ENCODE peak calls at places on chromosomes 7 and 10, in ten cellular contexts. X is IMR-90, H is epithelial cell of esophagus, S is breast epithelium, F is NB4, I is thyroid gland, E is glutamatergic neuron, K is RWPE1, U is ovary, L is Calu3. G is an unnamed sample.

GRCh38 chr7:132292803-132293202 is 283.5 kb downstream of the PLXNA4 start:
- DNase-seq in X (no peak), H (no peak), S (no peak), F (no peak), I (no peak), E (no peak), K (no peak), U (no peak), L (peak), G (no peak)

GRCh38 chr10:92572362-92573090 is 1.4 kb downstream of the IDE start:
- DNase-seq in X (no peak), H (no peak), S (no peak), F (peak), I (no peak), E (no peak), K (no peak), U (no peak), L (no peak), G (no peak)

GRCh38 chr10:47081264-47081663 is 170.0 kb downstream of the PTPN20 start:
- DNase-seq in X (no peak), H (no peak), S (no peak), F (no peak), I (no peak), E (no peak), K (no peak), U (no peak), L (no peak), G (no peak)

GRCh38 chr7:127154101-127154500 is 98.6 kb downstream of the GRM8 start:
- DNase-seq in X (no peak), H (no peak), S (no peak), F (no peak), I (no peak), E (no peak), K (no peak), U (no peak), L (no peak), G (no peak)

GRCh38 chr7:22114440-22114981 is 168.8 kb upstream of the CDCA7L start:
- DNase-seq in X (no peak), H (no peak), S (no peak), F (no peak), I (no peak), E (no peak), K (no peak), U (no peak), L (no peak), G (no peak)

GRCh38 chr7:32879460-32879859 is 12.1 kb downstream of the KBTBD2 start:
- DNase-seq in X (no peak), H (peak), S (no peak), F (peak), I (no peak), E (no peak), K (no peak), U (no peak), L (no peak), G (no peak)

GRCh38 chr10:29618341-29619171 is 16.2 kb downstream of the SVIL start:
- DNase-seq in X (peak), H (peak), S (peak), F (no peak), I (peak), E (no peak), K (no peak), U (no peak), L (peak), G (no peak)

GRCh38 chr10:86366033-86366901 is at the start of gene GRID1:
- DNase-seq in X (no peak), H (peak), S (no peak), F (peak), I (peak), E (peak), K (no peak), U (peak), L (peak), G (no peak)

GRCh38 chr7:75739796-75740672 is 1.3 kb upstream of the HIP1 start:
- DNase-seq in X (peak), H (no peak), S (no peak), F (no peak), I (no peak), E (no peak), K (no peak), U (peak), L (no peak), G (no peak)

GRCh38 chr10:86341361-86341811 is 25.2 kb downstream of the GRID1 start:
- DNase-seq in X (no peak), H (no peak), S (no peak), F (peak), I (no peak), E (peak), K (no peak), U (peak), L (no peak), G (no peak)

GRCh38 chr10:85600744-85601081 is 765.9 kb downstream of the GRID1 start:
- DNase-seq in X (no peak), H (no peak), S (no peak), F (no peak), I (no peak), E (no peak), K (no peak), U (no peak), L (no peak), G (no peak)

GRCh38 chr10:15605740-15606369 is 113.9 kb downstream of the ITGA8 start:
- DNase-seq in X (no peak), H (no peak), S (no peak), F (no peak), I (no peak), E (no peak), K (no peak), U (no peak), L (no peak), G (no peak)

GRCh38 chr10:77774940-77775391 is 137.4 kb upstream of the KCNMA1 start:
- DNase-seq in X (peak), H (no peak), S (peak), F (no peak), I (no peak), E (no peak), K (no peak), U (no peak), L (no peak), G (no peak)

GRCh38 chr10:71766717-71767419 is 6.5 kb downstream of the VSIR start:
- DNase-seq in X (peak), H (peak), S (peak), F (peak), I (no peak), E (no peak), K (peak), U (peak), L (peak), G (no peak)

GRCh38 chr7:101900103-101900502 is 82.7 kb downstream of the CUX1 start:
- DNase-seq in X (no peak), H (peak), S (no peak), F (no peak), I (peak), E (no peak), K (peak), U (no peak), L (no peak), G (no peak)

GRCh38 chr7:128911441-128912031 is 1.0 kb upstream of the KCP start:
- DNase-seq in X (no peak), H (no peak), S (no peak), F (peak), I (no peak), E (no peak), K (no peak), U (no peak), L (no peak), G (no peak)

GRCh38 chr7:74709880-74710671 is 52.6 kb downstream of the GTF2I start:
- DNase-seq in X (peak), H (no peak), S (no peak), F (peak), I (no peak), E (no peak), K (no peak), U (no peak), L (no peak), G (no peak)

GRCh38 chr7:49885593-49886285 is 112.3 kb downstream of the VWC2 start:
- DNase-seq in X (no peak), H (no peak), S (no peak), F (no peak), I (no peak), E (no peak), K (no peak), U (no peak), L (peak), G (no peak)

GRCh38 chr7:34457329-34457728 is 200.7 kb upstream of the NPSR1 start:
- DNase-seq in X (no peak), H (no peak), S (no peak), F (no peak), I (no peak), E (no peak), K (no peak), U (no peak), L (no peak), G (no peak)

GRCh38 chr7:155263522-155264197 is 34.0 kb upstream of the INSIG1 start:
- DNase-seq in X (no peak), H (no peak), S (no peak), F (peak), I (no peak), E (no peak), K (no peak), U (no peak), L (no peak), G (no peak)

GRCh38 chr7:123935436-123936381 is 10.7 kb downstream of the SPAM1 start:
- DNase-seq in X (no peak), H (no peak), S (no peak), F (no peak), I (no peak), E (no peak), K (no peak), U (no peak), L (no peak), G (no peak)

GRCh38 chr7:156096806-156097538 is 284.7 kb upstream of the SHH start:
- DNase-seq in X (no peak), H (no peak), S (no peak), F (no peak), I (no peak), E (no peak), K (no peak), U (no peak), L (no peak), G (no peak)

GRCh38 chr10:90965720-90966119 is 44.8 kb upstream of the ANKRD1 start:
- DNase-seq in X (no peak), H (no peak), S (no peak), F (no peak), I (no peak), E (no peak), K (no peak), U (no peak), L (no peak), G (no peak)

GRCh38 chr10:94630017-94630688 is 53.4 kb upstream of the CYP2C18 start:
- DNase-seq in X (peak), H (peak), S (no peak), F (peak), I (no peak), E (no peak), K (peak), U (no peak), L (no peak), G (no peak)

GRCh38 chr10:86951184-86951761 is 6.1 kb downstream of the MMRN2 start:
- DNase-seq in X (no peak), H (no peak), S (no peak), F (no peak), I (no peak), E (no peak), K (no peak), U (peak), L (no peak), G (no peak)

GRCh38 chr7:73650524-73650923 is 17.1 kb upstream of the VPS37D start:
- DNase-seq in X (no peak), H (no peak), S (no peak), F (no peak), I (no peak), E (no peak), K (no peak), U (no peak), L (no peak), G (no peak)

GRCh38 chr10:58979713-58980112 is 196.7 kb upstream of the PHYHIPL start:
- DNase-seq in X (no peak), H (no peak), S (no peak), F (no peak), I (no peak), E (no peak), K (no peak), U (no peak), L (no peak), G (no peak)

DNA sequence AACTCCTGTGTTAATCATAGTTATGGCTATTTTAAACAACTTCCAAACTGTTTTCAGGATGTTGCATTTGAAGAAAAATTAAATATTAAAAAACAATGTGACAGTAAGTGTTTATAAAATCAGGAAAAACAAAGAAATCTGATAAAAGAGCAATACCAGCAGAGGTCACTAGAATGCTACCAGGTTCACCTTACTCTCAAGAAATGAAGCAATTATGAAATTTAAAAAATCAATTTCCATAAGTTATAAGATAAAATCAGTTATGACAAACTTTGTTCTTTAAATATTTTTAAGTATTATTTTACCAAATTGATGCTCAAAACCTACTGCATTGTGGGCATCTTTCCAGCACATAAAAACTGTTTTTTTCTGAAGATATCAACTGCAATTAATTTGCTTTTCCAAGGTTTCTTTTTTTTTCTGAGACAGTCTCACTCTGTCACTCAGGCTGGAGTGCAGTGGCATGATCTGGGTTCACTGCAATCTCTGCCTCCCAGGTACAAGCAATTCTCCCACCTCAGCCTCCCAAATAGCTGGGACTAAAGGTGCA is 50.7 kb upstream of the RHEB start:
- DNase-seq in X (peak), H (peak), S (no peak), F (peak), I (no peak), E (no peak), K (peak), U (no peak), L (no peak), G (no peak)
- TF ChIP-seq CTCF in X (peak), H (peak), S (no peak), F (peak), I (peak), E (peak), K (peak), U (no peak), L (peak), G (peak)

DNA sequence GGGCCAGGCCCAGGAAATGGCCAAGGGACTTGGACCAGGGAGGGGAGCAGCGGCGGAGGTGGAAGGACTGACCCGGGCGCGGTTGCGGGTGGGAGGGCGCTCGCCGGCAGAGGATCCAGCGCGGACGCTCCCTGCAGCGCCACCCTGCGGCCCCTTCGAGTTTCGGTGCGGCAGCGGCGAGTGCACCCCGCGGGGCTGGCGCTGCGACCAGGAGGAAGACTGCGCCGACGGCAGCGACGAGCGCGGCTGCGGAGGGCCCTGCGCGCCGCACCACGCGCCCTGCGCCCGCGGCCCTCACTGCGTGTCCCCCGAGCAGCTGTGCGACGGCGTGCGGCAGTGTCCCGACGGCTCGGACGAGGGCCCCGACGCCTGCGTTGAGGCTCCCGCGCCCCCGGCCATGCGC is 16.8 kb upstream of the ZNF467 start:
- DNase-seq in X (no peak), H (peak), S (no peak), F (no peak), I (peak), E (peak), K (no peak), U (no peak), L (no peak), G (peak)
- TF ChIP-seq CTCF in X (peak), H (no peak), S (peak), F (peak), I (peak), E (peak), K (peak), U (no peak), L (no peak), G (peak)

GRCh38 chr7:28615091-28615490 is 202.8 kb downstream of the CREB5 start:
- DNase-seq in X (no peak), H (no peak), S (no peak), F (peak), I (no peak), E (no peak), K (no peak), U (no peak), L (no peak), G (no peak)
- TF ChIP-seq CTCF in X (peak), H (no peak), S (no peak), F (peak), I (no peak), E (no peak), K (no peak), U (no peak), L (peak), G (peak)

DNA sequence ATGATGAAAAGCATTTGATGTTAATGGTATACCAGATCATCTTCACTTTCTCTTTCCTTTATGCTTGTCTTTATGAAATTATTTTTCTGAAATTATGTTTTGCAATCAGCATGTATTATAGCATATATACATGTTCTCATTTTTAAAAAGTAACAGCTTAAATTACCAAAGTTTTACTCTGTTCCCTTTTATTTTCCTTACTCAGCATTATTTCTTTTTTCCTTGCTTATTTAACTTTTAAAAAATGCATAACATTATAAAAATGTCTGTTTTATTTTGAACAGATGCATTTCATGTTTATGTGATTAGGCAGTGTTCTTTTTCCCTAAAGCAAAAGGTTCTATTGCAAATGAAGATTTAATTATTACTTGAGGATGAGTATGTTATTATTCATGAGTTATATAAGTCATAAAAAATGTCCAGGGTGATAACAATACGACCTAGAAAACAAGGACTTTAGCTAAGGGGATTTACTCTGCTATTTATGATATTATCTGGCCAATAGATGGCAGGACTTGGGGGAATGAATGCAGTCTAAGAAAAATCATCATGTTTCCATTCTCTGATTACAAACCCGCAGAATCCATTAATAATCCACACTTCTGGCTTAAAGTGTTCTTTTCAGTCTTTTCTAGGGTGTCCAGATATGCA is 38.5 kb downstream of the CABCOCO1 start:
- DNase-seq in X (peak), H (no peak), S (no peak), F (no peak), I (no peak), E (no peak), K (no peak), U (no peak), L (no peak), G (no peak)
- TF ChIP-seq CTCF in X (peak), H (no peak), S (no peak), F (no peak), I (no peak), E (no peak), K (peak), U (no peak), L (no peak), G (no peak)

GRCh38 chr7:5284304-5285281 is 1.9 kb downstream of the SLC29A4 start:
- DNase-seq in X (no peak), H (peak), S (no peak), F (peak), I (peak), E (peak), K (no peak), U (peak), L (peak), G (peak)
- TF ChIP-seq CTCF in X (peak), H (peak), S (no peak), F (peak), I (peak), E (no peak), K (no peak), U (no peak), L (peak), G (peak)

DNA sequence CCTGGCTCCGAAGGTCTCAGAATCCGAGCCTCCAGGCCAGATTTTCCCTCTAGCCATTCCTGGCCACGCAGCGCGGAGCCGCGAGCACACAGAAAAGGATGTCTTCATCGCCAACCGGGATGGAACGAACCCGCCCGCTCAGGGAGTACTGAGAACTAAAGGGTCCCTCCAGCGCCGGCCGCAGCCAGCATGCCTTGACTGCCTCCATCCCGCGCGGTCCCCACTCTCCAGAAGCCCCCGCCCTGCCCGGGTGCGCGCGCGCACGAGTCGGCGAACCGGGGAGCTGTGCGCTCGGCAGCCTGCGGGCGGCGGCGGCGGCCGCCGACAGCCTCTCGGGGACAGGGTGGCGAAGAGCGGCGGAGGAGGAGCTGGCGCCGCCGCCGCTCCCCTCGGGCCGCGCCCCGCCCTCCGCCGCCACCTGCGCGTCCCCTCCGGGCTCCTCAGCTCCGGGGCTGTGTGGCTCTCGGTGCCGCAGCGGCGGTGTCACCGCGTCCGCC is 640 bp upstream of the GALNT17 start:
- DNase-seq in X (no peak), H (no peak), S (no peak), F (no peak), I (peak), E (peak), K (no peak), U (peak), L (no peak), G (peak)
- TF ChIP-seq CTCF in X (no peak), H (no peak), S (no peak), F (no peak), I (peak), E (peak), K (no peak), U (no peak), L (no peak), G (peak)

GRCh38 chr10:73802276-73802991 is 9.0 kb downstream of the NDST2 start:
- DNase-seq in X (no peak), H (peak), S (no peak), F (no peak), I (no peak), E (no peak), K (no peak), U (no peak), L (no peak), G (no peak)
- TF ChIP-seq CTCF in X (no peak), H (no peak), S (no peak), F (no peak), I (no peak), E (no peak), K (no peak), U (no peak), L (no peak), G (no peak)

DNA sequence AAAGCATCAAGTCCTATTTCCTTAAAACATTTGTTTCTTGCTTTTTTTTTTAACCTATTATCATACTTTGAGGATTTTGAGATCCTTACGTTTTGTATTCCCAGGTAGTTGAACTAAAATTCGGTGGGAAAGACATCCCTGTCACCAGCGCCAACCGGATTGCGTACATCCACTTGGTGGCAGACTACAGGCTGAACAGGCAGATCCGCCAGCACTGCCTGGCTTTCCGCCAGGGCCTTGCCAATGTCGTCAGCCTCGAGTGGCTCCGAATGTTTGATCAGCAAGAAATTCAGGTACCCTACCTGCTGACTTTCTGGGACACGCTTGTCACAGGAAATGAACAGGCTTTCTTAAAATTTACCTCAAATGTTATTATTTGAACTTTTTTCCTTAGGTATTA is 83.0 kb upstream of the DNAJB6 start:
- DNase-seq in X (no peak), H (peak), S (peak), F (no peak), I (peak), E (no peak), K (no peak), U (no peak), L (no peak), G (no peak)
- TF ChIP-seq CTCF in X (no peak), H (peak), S (peak), F (no peak), I (peak), E (no peak), K (no peak), U (no peak), L (no peak), G (no peak)

G was measured in neural crest cell.